ENCODE peak calls at places on chromosomes 3 and 15, in nine cellular contexts. F is fibroblast of lung; M is GM20000; E is AG09319; V is sigmoid colon; G is uterus; T is CD4-positive, alpha-beta T cell; Z is adrenal gland; Q is ovary. D is an unnamed sample.

GRCh38 chr3:152258448-152259302 is 10.1 kb upstream of the MBNL1 start:
- DNase-seq in Q (peak; percentile 19), T (peak; percentile 48), E (peak; percentile 98), F (peak; percentile 98), V (peak; percentile 85), M (no peak), G (peak; percentile 61), Z (peak; percentile 84), D (no peak)

GRCh38 chr3:58404396-58404795 is 29.2 kb downstream of the PDHB start:
- DNase-seq in F (peak; percentile 35), M (no peak), G (no peak), T (no peak), V (no peak), E (no peak), Q (no peak), Z (no peak), D (no peak)

GRCh38 chr3:62587579-62588031 is 214.3 kb upstream of the FEZF2 start:
- DNase-seq in M (no peak), V (no peak), F (peak; percentile 98), Z (no peak), E (peak; percentile 53), T (no peak), Q (no peak), G (no peak), D (no peak)

GRCh38 chr3:138418556-138419206 is 15.7 kb upstream of the ESYT3 start:
- DNase-seq in Z (no peak), M (no peak), Q (no peak), F (peak; percentile 21), E (no peak), V (no peak), T (no peak), G (no peak), D (no peak)

GRCh38 chr15:58185439-58185838 is 47.3 kb downstream of the AQP9 start:
- DNase-seq in Q (no peak), M (peak; percentile 7), Z (no peak), G (no peak), F (peak; percentile 45), V (no peak), T (no peak), E (no peak), D (no peak)

GRCh38 chr3:142608615-142609014 is 12.4 kb downstream of the PLS1 start:
- DNase-seq in V (no peak), F (peak; percentile 8), E (no peak), Z (no peak), M (no peak), G (no peak), T (no peak), Q (no peak), D (no peak)

GRCh38 chr15:35690698-35691116 is 144.7 kb upstream of the DPH6 start:
- DNase-seq in G (peak; percentile 55), E (no peak), F (peak; percentile 87), V (no peak), M (no peak), Q (peak; percentile 39), Z (no peak), T (no peak), D (no peak)

GRCh38 chr3:110773413-110773954 is 298.1 kb upstream of the NECTIN3 start:
- DNase-seq in Q (no peak), Z (no peak), E (peak; percentile 18), T (no peak), F (peak; percentile 96), V (no peak), M (no peak), G (no peak), D (no peak)

GRCh38 chr3:13877911-13878710 is 1.8 kb downstream of the WNT7A start:
- DNase-seq in M (no peak), V (no peak), Q (no peak), E (no peak), T (no peak), F (no peak), Z (no peak), G (no peak), D (no peak)

GRCh38 chr3:171602072-171602471 is 141.9 kb upstream of the TNIK start:
- DNase-seq in V (no peak), Q (no peak), Z (no peak), T (no peak), G (no peak), E (no peak), M (no peak), F (no peak), D (no peak)
- TF ChIP-seq CTCF in V (no peak), Q (no peak), Z (no peak), T (no peak), G (no peak), E (no peak), M (no peak), F (no peak), D (no peak)

GRCh38 chr3:112550859-112551258 is 10.9 kb downstream of the ATG3 start:
- DNase-seq in V (no peak), E (no peak), G (no peak), Q (no peak), T (no peak), F (no peak), M (no peak), Z (no peak), D (no peak)
- TF ChIP-seq CTCF in V (no peak), E (no peak), G (no peak), Q (no peak), T (no peak), F (no peak), M (no peak), Z (no peak), D (no peak)

GRCh38 chr3:173730391-173730790 is 332.8 kb downstream of the NLGN1 start:
- DNase-seq in G (no peak), Q (no peak), V (no peak), T (no peak), E (no peak), Z (no peak), F (peak; percentile 24), M (no peak), D (no peak)

GRCh38 chr3:173737167-173737808 is 339.7 kb downstream of the NLGN1 start:
- DNase-seq in F (no peak), Q (no peak), Z (no peak), E (no peak), M (no peak), T (no peak), V (no peak), G (no peak), D (no peak)

GRCh38 chr3:173732237-173732636 is 334.7 kb downstream of the NLGN1 start:
- DNase-seq in Z (no peak), E (no peak), G (no peak), Q (no peak), M (no peak), V (no peak), T (no peak), F (peak; percentile 6), D (no peak)

GRCh38 chr3:173733029-173733652 is 335.6 kb downstream of the NLGN1 start:
- DNase-seq in V (no peak), Z (peak; percentile 58), T (no peak), Q (no peak), F (peak; percentile 72), M (no peak), E (no peak), G (no peak), D (no peak)
- TF ChIP-seq CTCF in V (no peak), Z (no peak), T (no peak), Q (no peak), F (peak; percentile 35), M (no peak), E (peak; percentile 59), G (no peak), D (peak; percentile 68)

GRCh38 chr15:63461230-63461629 is 43.2 kb upstream of the USP3 start:
- DNase-seq in G (no peak), V (no peak), T (no peak), E (no peak), Z (no peak), F (no peak), Q (no peak), M (no peak), D (no peak)
- TF ChIP-seq CTCF in G (no peak), V (no peak), T (no peak), E (no peak), Z (no peak), F (no peak), Q (no peak), M (no peak), D (peak; percentile 37)

GRCh38 chr3:143835312-143835711 is 13.0 kb downstream of the SLC9A9 start:
- DNase-seq in Q (no peak), E (no peak), T (no peak), F (no peak), G (no peak), Z (no peak), V (no peak), M (no peak), D (no peak)
- TF ChIP-seq CTCF in Q (no peak), E (no peak), T (no peak), F (no peak), G (no peak), Z (no peak), V (no peak), M (no peak), D (no peak)

DNA sequence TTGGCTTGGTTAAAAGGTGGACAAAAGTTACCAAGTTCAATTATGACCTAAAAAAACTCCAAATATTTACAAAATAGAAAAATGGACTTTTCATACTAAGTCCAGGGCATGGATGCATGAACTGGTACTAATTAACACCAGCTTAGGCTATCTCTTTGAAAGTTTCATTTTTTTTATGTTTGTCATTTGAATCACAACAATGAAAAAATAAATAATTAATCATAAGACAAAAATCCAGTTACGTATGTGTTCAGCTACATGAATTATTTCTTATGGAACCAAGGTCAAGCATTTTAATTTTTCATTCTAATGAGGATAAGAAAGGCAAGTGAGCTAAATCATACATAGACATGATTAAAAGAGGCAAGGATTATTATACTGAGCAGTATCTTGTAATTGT is 23.7 kb upstream of the STRIT1 start:
- DNase-seq in G (no peak), Q (no peak), F (peak; percentile 16), Z (no peak), E (no peak), M (no peak), T (no peak), V (no peak), D (no peak)
- TF ChIP-seq CTCF in G (no peak), Q (no peak), F (no peak), Z (no peak), E (no peak), M (no peak), T (no peak), V (no peak), D (no peak)

DNA sequence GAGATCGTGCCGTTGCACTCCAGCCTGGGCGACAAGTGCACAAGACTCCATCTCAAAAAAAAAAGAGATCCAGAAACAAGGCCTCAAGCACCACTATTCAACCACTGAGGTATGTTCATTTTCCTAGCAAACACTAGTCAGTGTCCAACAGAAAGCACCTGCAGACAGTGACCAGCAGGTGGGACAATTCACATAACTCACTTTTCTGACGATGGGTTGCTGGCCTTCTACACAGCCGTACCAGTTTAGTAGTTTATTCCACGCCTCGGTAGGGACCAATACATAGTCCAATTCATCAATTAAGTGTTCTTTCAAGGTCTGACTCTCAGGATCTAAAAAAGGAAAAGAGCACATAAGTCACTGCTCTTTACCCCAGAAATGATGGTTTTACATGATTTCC is 12.4 kb downstream of the USP4 start:
- DNase-seq in Z (no peak), F (no peak), Q (no peak), M (no peak), V (no peak), E (no peak), G (no peak), T (no peak), D (no peak)
- TF ChIP-seq CTCF in Z (no peak), F (no peak), Q (no peak), M (no peak), V (no peak), E (peak; percentile 18), G (no peak), T (no peak), D (peak; percentile 43)